ENCODE peak calls at places on chromosomes 5 and 9, in nine cellular contexts. One of them, this sample, is unnamed.

GRCh38 chr5:53034832-53035231 is 45.7 kb downstream of the ITGA2 start:
- DNase-seq in effector memory CD8-positive, alpha-beta T cell: no peak
- DNase-seq in CD4-positive, CD25-positive, alpha-beta regulatory T cell: no peak
- DNase-seq in HT-29: peak
- DNase-seq in transverse colon: no peak
- DNase-seq in stimulated activated naive B cell treated with anti-CD40 and anti-IgM and Interleukin-4, amounts not matched to agents 10 μg/mL and 1 μg/mL and 100 μg/mL, for 72 hours: no peak
- DNase-seq in Calu3: no peak
- DNase-seq in NCI-H460: no peak
- DNase-seq in GM19239: no peak
- DNase-seq in this sample: no peak

GRCh38 chr9:114738581-114739316 is 56.8 kb upstream of the TEX48 start:
- DNase-seq in effector memory CD8-positive, alpha-beta T cell: peak
- DNase-seq in CD4-positive, CD25-positive, alpha-beta regulatory T cell: peak
- DNase-seq in HT-29: peak
- DNase-seq in transverse colon: peak
- DNase-seq in stimulated activated naive B cell treated with anti-CD40 and anti-IgM and Interleukin-4, amounts not matched to agents 10 μg/mL and 1 μg/mL and 100 μg/mL, for 72 hours: peak
- DNase-seq in Calu3: peak
- DNase-seq in NCI-H460: peak
- DNase-seq in GM19239: peak
- DNase-seq in this sample: peak

GRCh38 chr9:14523545-14523944 is 169.7 kb downstream of the ZDHHC21 start:
- DNase-seq in effector memory CD8-positive, alpha-beta T cell: no peak
- DNase-seq in CD4-positive, CD25-positive, alpha-beta regulatory T cell: no peak
- DNase-seq in HT-29: no peak
- DNase-seq in transverse colon: no peak
- DNase-seq in stimulated activated naive B cell treated with anti-CD40 and anti-IgM and Interleukin-4, amounts not matched to agents 10 μg/mL and 1 μg/mL and 100 μg/mL, for 72 hours: no peak
- DNase-seq in Calu3: no peak
- DNase-seq in NCI-H460: no peak
- DNase-seq in GM19239: no peak
- DNase-seq in this sample: no peak

GRCh38 chr5:75340714-75341478 is 3.9 kb downstream of the HMGCR start:
- DNase-seq in effector memory CD8-positive, alpha-beta T cell: no peak
- DNase-seq in CD4-positive, CD25-positive, alpha-beta regulatory T cell: no peak
- DNase-seq in HT-29: no peak
- DNase-seq in transverse colon: no peak
- DNase-seq in stimulated activated naive B cell treated with anti-CD40 and anti-IgM and Interleukin-4, amounts not matched to agents 10 μg/mL and 1 μg/mL and 100 μg/mL, for 72 hours: no peak
- DNase-seq in Calu3: no peak
- DNase-seq in NCI-H460: no peak
- DNase-seq in GM19239: no peak
- DNase-seq in this sample: no peak

GRCh38 chr5:98774192-98775046 is 956 bp downstream of the RGMB start:
- DNase-seq in effector memory CD8-positive, alpha-beta T cell: peak
- DNase-seq in CD4-positive, CD25-positive, alpha-beta regulatory T cell: peak
- DNase-seq in HT-29: peak
- DNase-seq in transverse colon: peak
- DNase-seq in stimulated activated naive B cell treated with anti-CD40 and anti-IgM and Interleukin-4, amounts not matched to agents 10 μg/mL and 1 μg/mL and 100 μg/mL, for 72 hours: peak
- DNase-seq in Calu3: peak
- DNase-seq in NCI-H460: no peak
- DNase-seq in GM19239: peak
- DNase-seq in this sample: peak

GRCh38 chr5:119049824-119050449 is 20.9 kb upstream of the DMXL1 start:
- DNase-seq in effector memory CD8-positive, alpha-beta T cell: no peak
- DNase-seq in CD4-positive, CD25-positive, alpha-beta regulatory T cell: no peak
- DNase-seq in HT-29: no peak
- DNase-seq in transverse colon: no peak
- DNase-seq in stimulated activated naive B cell treated with anti-CD40 and anti-IgM and Interleukin-4, amounts not matched to agents 10 μg/mL and 1 μg/mL and 100 μg/mL, for 72 hours: no peak
- DNase-seq in Calu3: no peak
- DNase-seq in NCI-H460: no peak
- DNase-seq in GM19239: no peak
- DNase-seq in this sample: no peak

GRCh38 chr9:135456436-135457104 is 23.0 kb upstream of the PPP1R26 start:
- DNase-seq in effector memory CD8-positive, alpha-beta T cell: no peak
- DNase-seq in CD4-positive, CD25-positive, alpha-beta regulatory T cell: no peak
- DNase-seq in HT-29: no peak
- DNase-seq in transverse colon: no peak
- DNase-seq in stimulated activated naive B cell treated with anti-CD40 and anti-IgM and Interleukin-4, amounts not matched to agents 10 μg/mL and 1 μg/mL and 100 μg/mL, for 72 hours: no peak
- DNase-seq in Calu3: no peak
- DNase-seq in NCI-H460: no peak
- DNase-seq in GM19239: no peak
- DNase-seq in this sample: no peak

GRCh38 chr9:133877327-133877726 is 114.8 kb downstream of the VAV2 start:
- DNase-seq in effector memory CD8-positive, alpha-beta T cell: no peak
- DNase-seq in CD4-positive, CD25-positive, alpha-beta regulatory T cell: no peak
- DNase-seq in HT-29: no peak
- DNase-seq in transverse colon: no peak
- DNase-seq in stimulated activated naive B cell treated with anti-CD40 and anti-IgM and Interleukin-4, amounts not matched to agents 10 μg/mL and 1 μg/mL and 100 μg/mL, for 72 hours: no peak
- DNase-seq in Calu3: no peak
- DNase-seq in NCI-H460: no peak
- DNase-seq in GM19239: no peak
- DNase-seq in this sample: no peak

GRCh38 chr9:116580853-116581252 is 106.3 kb upstream of the TRIM32 start:
- DNase-seq in effector memory CD8-positive, alpha-beta T cell: no peak
- DNase-seq in CD4-positive, CD25-positive, alpha-beta regulatory T cell: no peak
- DNase-seq in HT-29: no peak
- DNase-seq in transverse colon: no peak
- DNase-seq in stimulated activated naive B cell treated with anti-CD40 and anti-IgM and Interleukin-4, amounts not matched to agents 10 μg/mL and 1 μg/mL and 100 μg/mL, for 72 hours: no peak
- DNase-seq in Calu3: no peak
- DNase-seq in NCI-H460: no peak
- DNase-seq in GM19239: no peak
- DNase-seq in this sample: no peak

This sample was measured in SJCRH30.